ENCODE peak calls at places on chromosome 1, in six cellular contexts. One of them, this sample, is unnamed.
A peak's percentile ranks its signal among the peaks of the same experiment; 100 is the strongest.

GRCh38 chr1:153978274-153978909 is 918 bp upstream of the JTB start:
- DNase-seq in AG04450: no peak
- DNase-seq in heart left ventricle: no peak
- DNase-seq in AG09309: no peak
- DNase-seq in choroid plexus epithelial cell: no peak
- DNase-seq in NB4: no peak
- DNase-seq in this sample: no peak

GRCh38 chr1:185969524-185969991 is 235.4 kb downstream of the HMCN1 start:
- DNase-seq in AG04450: no peak
- DNase-seq in heart left ventricle: no peak
- DNase-seq in AG09309: no peak
- DNase-seq in choroid plexus epithelial cell: no peak
- DNase-seq in NB4: no peak
- DNase-seq in this sample: no peak

GRCh38 chr1:64502924-64503323 is 33.0 kb downstream of the CACHD1 start:
- DNase-seq in AG04450: no peak
- DNase-seq in heart left ventricle: no peak
- DNase-seq in AG09309: no peak
- DNase-seq in choroid plexus epithelial cell: no peak
- DNase-seq in NB4: no peak
- DNase-seq in this sample: no peak

GRCh38 chr1:204945565-204945977 is 74.9 kb downstream of the NFASC start:
- DNase-seq in AG04450: no peak
- DNase-seq in heart left ventricle: no peak
- DNase-seq in AG09309: no peak
- DNase-seq in choroid plexus epithelial cell: peak; percentile 3
- DNase-seq in NB4: peak; percentile 24
- DNase-seq in this sample: no peak

GRCh38 chr1:211928993-211929637 is 98.6 kb upstream of the LPGAT1 start:
- DNase-seq in AG04450: no peak
- DNase-seq in heart left ventricle: no peak
- DNase-seq in AG09309: no peak
- DNase-seq in choroid plexus epithelial cell: peak; percentile 50
- DNase-seq in NB4: peak; percentile 91
- DNase-seq in this sample: peak; percentile 64

GRCh38 chr1:32874860-32875793 is 4.4 kb upstream of the FNDC5 start:
- DNase-seq in AG04450: no peak
- DNase-seq in heart left ventricle: no peak
- DNase-seq in AG09309: no peak
- DNase-seq in choroid plexus epithelial cell: no peak
- DNase-seq in NB4: no peak
- DNase-seq in this sample: no peak

GRCh38 chr1:112911506-112911905 is 44.5 kb downstream of the SLC16A1 start:
- DNase-seq in AG04450: no peak
- DNase-seq in heart left ventricle: no peak
- DNase-seq in AG09309: no peak
- DNase-seq in choroid plexus epithelial cell: no peak
- DNase-seq in NB4: no peak
- DNase-seq in this sample: no peak

GRCh38 chr1:110555807-110556470 is 37.0 kb upstream of the KCNA10 start:
- DNase-seq in AG04450: no peak
- DNase-seq in heart left ventricle: peak; percentile 70
- DNase-seq in AG09309: no peak
- DNase-seq in choroid plexus epithelial cell: peak; percentile 22
- DNase-seq in NB4: no peak
- DNase-seq in this sample: no peak

GRCh38 chr1:156114101-156114918 is at the start of gene LMNA:
- DNase-seq in AG04450: peak; percentile 85
- DNase-seq in heart left ventricle: peak; percentile 91
- DNase-seq in AG09309: peak; percentile 93
- DNase-seq in choroid plexus epithelial cell: peak; percentile 93
- DNase-seq in NB4: peak; percentile 96
- DNase-seq in this sample: peak; percentile 95

GRCh38 chr1:160129558-160129957 is 14.0 kb downstream of the ATP1A2 start:
- DNase-seq in AG04450: no peak
- DNase-seq in heart left ventricle: no peak
- DNase-seq in AG09309: no peak
- DNase-seq in choroid plexus epithelial cell: no peak
- DNase-seq in NB4: no peak
- DNase-seq in this sample: no peak

GRCh38 chr1:5684791-5685190 is 307.4 kb downstream of the NPHP4 start:
- DNase-seq in AG04450: no peak
- DNase-seq in heart left ventricle: no peak
- DNase-seq in AG09309: no peak
- DNase-seq in choroid plexus epithelial cell: no peak
- DNase-seq in NB4: no peak
- DNase-seq in this sample: no peak

GRCh38 chr1:22780696-22781095 is 70.1 kb downstream of the EPHB2 start:
- DNase-seq in AG04450: no peak
- DNase-seq in heart left ventricle: no peak
- DNase-seq in AG09309: no peak
- DNase-seq in choroid plexus epithelial cell: peak; percentile 36
- DNase-seq in NB4: peak; percentile 20
- DNase-seq in this sample: peak; percentile 46

GRCh38 chr1:218570456-218570855 is 225.3 kb downstream of the TGFB2 start:
- DNase-seq in AG04450: no peak
- DNase-seq in heart left ventricle: no peak
- DNase-seq in AG09309: no peak
- DNase-seq in choroid plexus epithelial cell: no peak
- DNase-seq in NB4: no peak
- DNase-seq in this sample: no peak

DNA sequence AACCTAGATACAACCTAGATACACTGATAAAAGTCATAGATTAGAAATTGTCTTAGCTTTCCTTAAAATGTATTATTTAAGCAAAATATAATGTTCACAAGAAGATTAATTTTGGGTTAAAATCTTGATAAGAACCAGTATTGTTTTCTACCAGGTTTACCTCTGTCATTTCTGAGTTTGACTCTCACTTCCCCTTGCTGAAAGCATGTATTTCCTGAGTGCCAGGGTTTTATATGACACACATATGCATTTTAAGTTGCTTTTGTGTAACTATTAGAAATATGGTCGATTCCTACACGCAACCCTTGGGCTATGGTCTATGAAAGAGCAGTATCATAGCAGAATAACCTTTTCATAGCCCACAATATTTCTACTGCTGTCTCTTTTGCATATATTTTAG is 351.7 kb downstream of the ZP4 start:
- DNase-seq in AG04450: no peak
- DNase-seq in heart left ventricle: no peak
- DNase-seq in AG09309: no peak
- DNase-seq in choroid plexus epithelial cell: no peak
- DNase-seq in NB4: no peak
- DNase-seq in this sample: no peak
- TF ChIP-seq CTCF in AG04450: no peak
- TF ChIP-seq CTCF in heart left ventricle: no peak
- TF ChIP-seq CTCF in AG09309: no peak
- TF ChIP-seq CTCF in choroid plexus epithelial cell: no peak
- TF ChIP-seq CTCF in NB4: no peak
- TF ChIP-seq CTCF in this sample: no peak

GRCh38 chr1:54714881-54715492 is 674 bp upstream of the TTC4 start:
- DNase-seq in AG04450: no peak
- DNase-seq in heart left ventricle: no peak
- DNase-seq in AG09309: no peak
- DNase-seq in choroid plexus epithelial cell: no peak
- DNase-seq in NB4: no peak
- DNase-seq in this sample: no peak
- H3K4me3 ChIP-seq in AG04450: peak overlapping the region; percentile 97
- H3K4me3 ChIP-seq in heart left ventricle: peak overlapping the region; percentile 91
- H3K4me3 ChIP-seq in AG09309: no peak overlapping the region
- H3K4me3 ChIP-seq in choroid plexus epithelial cell: peak overlapping the region; percentile 96
- H3K4me3 ChIP-seq in NB4: no peak overlapping the region
- H3K4me3 ChIP-seq in this sample: peak overlapping the region; percentile 92

DNA sequence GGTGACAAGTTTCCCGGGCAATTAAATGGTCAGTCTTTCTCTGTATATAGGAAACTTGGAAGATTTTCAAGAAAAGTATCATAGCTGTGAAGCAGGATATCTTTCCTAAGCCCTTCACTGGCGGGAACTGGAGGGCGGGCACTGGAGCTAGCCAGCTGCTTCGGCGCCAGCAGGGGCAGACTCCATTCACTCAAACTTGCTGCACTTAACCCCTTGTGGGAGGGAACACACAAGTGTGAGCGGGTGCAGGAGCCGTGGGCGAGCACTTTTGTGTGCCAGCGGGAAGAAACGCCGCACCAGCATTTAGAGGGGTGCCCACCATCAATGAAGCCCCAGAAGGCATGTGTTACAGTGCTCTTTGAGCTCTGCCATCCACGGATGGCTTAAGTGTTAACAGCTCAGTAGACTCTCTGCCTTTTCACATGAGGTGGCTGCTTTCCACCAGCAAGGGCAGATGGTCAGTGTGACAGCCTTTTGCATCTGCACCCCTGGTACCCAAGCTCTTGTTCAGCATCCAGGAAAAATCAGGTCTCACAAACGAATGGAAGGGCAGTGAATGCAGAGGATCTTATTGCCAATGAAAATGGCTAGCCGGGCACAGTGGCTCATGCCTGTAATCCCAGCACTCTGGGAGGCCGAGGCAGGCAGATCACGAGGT is 232.0 kb upstream of the KAZN start:
- DNase-seq in AG04450: no peak
- DNase-seq in heart left ventricle: no peak
- DNase-seq in AG09309: no peak
- DNase-seq in choroid plexus epithelial cell: peak; percentile 12
- DNase-seq in NB4: no peak
- DNase-seq in this sample: no peak
- TF ChIP-seq CTCF in AG04450: no peak
- TF ChIP-seq CTCF in heart left ventricle: no peak
- TF ChIP-seq CTCF in AG09309: peak; percentile 29
- TF ChIP-seq CTCF in choroid plexus epithelial cell: peak; percentile 16
- TF ChIP-seq CTCF in NB4: no peak
- TF ChIP-seq CTCF in this sample: no peak

DNA sequence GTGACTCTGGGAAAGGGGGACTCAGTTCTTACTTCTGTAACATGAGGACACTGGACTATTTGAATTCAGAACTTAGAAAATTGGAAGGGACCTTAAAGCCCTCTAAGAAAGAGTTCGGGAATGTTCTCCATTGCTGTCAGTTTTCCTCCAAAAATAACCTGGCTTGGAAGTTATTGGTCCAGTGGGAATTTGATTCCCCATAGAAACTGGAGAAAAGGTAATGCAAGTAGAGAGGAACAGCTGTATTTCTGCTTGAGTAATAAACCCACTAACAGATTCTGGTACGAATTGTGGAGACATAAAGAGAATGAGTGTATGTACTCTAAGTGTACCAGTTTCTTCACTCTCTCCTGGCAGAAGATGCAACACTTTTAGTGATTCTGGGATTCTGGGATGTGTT is 1.8 kb downstream of the ZBED6 start:
- DNase-seq in AG04450: no peak
- DNase-seq in heart left ventricle: no peak
- DNase-seq in AG09309: no peak
- DNase-seq in choroid plexus epithelial cell: no peak
- DNase-seq in NB4: no peak
- DNase-seq in this sample: no peak
- H3K4me3 ChIP-seq in AG04450: peak overlapping the region; percentile 71
- H3K4me3 ChIP-seq in heart left ventricle: peak overlapping the region; percentile 82
- H3K4me3 ChIP-seq in AG09309: peak overlapping the region; percentile 74
- H3K4me3 ChIP-seq in choroid plexus epithelial cell: peak overlapping the region; percentile 86
- H3K4me3 ChIP-seq in NB4: peak overlapping the region; percentile 95
- H3K4me3 ChIP-seq in this sample: peak overlapping the region; percentile 80

GRCh38 chr1:177351361-177352108 is 180.8 kb downstream of the BRINP2 start:
- DNase-seq in AG04450: no peak
- DNase-seq in heart left ventricle: no peak
- DNase-seq in AG09309: no peak
- DNase-seq in choroid plexus epithelial cell: peak; percentile 16
- DNase-seq in NB4: peak; percentile 62
- DNase-seq in this sample: peak; percentile 70

GRCh38 chr1:177360791-177361190 is 190.0 kb downstream of the BRINP2 start:
- DNase-seq in AG04450: no peak
- DNase-seq in heart left ventricle: no peak
- DNase-seq in AG09309: no peak
- DNase-seq in choroid plexus epithelial cell: no peak
- DNase-seq in NB4: no peak
- DNase-seq in this sample: no peak

GRCh38 chr1:177354247-177354646 is 183.5 kb downstream of the BRINP2 start:
- DNase-seq in AG04450: no peak
- DNase-seq in heart left ventricle: no peak
- DNase-seq in AG09309: no peak
- DNase-seq in choroid plexus epithelial cell: no peak
- DNase-seq in NB4: no peak
- DNase-seq in this sample: no peak

DNA sequence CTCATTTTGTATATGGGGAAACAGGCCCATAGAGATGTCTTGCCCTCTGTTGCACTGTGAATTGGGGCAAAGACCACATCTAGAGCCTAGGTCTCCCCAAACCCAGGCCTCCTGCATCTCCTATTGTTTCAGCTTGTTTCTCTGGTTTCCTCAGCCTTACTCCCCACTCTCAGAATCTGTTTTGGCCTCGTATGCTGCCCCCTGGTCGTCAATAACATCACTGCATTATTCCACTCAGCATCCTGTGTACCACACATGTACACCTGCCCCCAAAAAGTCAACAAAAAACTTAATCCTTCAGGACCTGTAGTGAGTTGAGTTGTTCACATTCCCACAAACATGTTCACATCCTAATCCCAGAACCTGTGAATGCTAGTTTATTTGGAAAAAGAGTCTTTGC is 184.8 kb downstream of the BRINP2 start:
- DNase-seq in AG04450: peak; percentile 6
- DNase-seq in heart left ventricle: no peak
- DNase-seq in AG09309: no peak
- DNase-seq in choroid plexus epithelial cell: peak; percentile 52
- DNase-seq in NB4: peak; percentile 22
- DNase-seq in this sample: peak; percentile 30
- TF ChIP-seq CTCF in AG04450: peak; percentile 67
- TF ChIP-seq CTCF in heart left ventricle: peak; percentile 38
- TF ChIP-seq CTCF in AG09309: peak; percentile 66
- TF ChIP-seq CTCF in choroid plexus epithelial cell: peak; percentile 70
- TF ChIP-seq CTCF in NB4: peak; percentile 29
- TF ChIP-seq CTCF in this sample: peak; percentile 64

DNA sequence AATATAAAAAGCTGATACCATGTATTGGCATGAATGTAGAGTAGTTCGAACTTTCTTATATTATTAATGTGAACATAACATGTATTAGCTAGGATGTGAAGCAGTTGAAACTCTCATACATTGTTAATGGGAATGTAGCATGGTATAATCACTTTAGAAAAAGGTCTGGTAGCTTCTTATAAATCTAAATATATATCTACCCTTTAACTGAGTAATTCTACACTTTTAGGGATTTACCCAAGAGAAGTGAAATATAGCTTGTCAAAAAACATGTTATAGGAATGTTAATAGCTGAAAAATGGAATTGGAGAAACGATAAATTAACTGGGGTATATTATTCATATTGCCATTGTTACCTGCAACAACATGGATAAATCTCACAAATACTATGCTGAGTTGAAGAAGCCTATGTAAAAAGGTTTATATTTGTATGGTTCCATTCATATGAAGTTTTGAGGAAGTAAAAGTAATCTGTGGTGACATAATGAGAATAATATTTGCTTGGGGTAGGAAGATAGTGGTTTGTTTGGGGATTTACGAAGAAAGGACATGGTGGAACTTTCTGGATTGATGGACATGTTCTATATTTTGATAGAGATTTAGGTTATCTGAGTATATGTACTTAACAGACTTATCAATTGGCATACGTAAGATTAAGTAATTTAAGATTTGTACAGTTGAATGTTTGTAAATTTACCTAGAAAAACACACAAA is 76.6 kb downstream of the MAST2 start:
- DNase-seq in AG04450: no peak
- DNase-seq in heart left ventricle: no peak
- DNase-seq in AG09309: no peak
- DNase-seq in choroid plexus epithelial cell: no peak
- DNase-seq in NB4: no peak
- DNase-seq in this sample: no peak
- H3K4me3 ChIP-seq in AG04450: no peak overlapping the region
- H3K4me3 ChIP-seq in heart left ventricle: no peak overlapping the region
- H3K4me3 ChIP-seq in AG09309: no peak overlapping the region
- H3K4me3 ChIP-seq in choroid plexus epithelial cell: no peak overlapping the region
- H3K4me3 ChIP-seq in NB4: no peak overlapping the region
- H3K4me3 ChIP-seq in this sample: no peak overlapping the region

This sample was measured in fibroblast of villous mesenchyme.